ENCODE peak calls at places on chromosomes 2 and 18, in eight cellular contexts. C is stimulated activated CD8-positive, alpha-beta memory T cell treated with anti-CD3 and anti-CD28 coated beads, Interleukin-15, amount 100 ng/mL, for 24 hours; S is amniotic stem cell; G is stimulated activated CD4-positive, alpha-beta T cell treated with anti-CD3 and anti-CD28 coated beads, Interleukin-2, amount 100 ng/mL, for 48 hours; D is NCI-H2171 treated with DMSO at 0.1 percent for 48 hours; Q is RWPE1; O is GM12865; Z is erythroblast. L is an unnamed sample.
A peak's percentile ranks its signal among the peaks of the same experiment; 100 is the strongest.

GRCh38 chr18:13587937-13588336 is 138.4 kb downstream of the FAM210A start:
- DNase-seq in C (no peak), S (no peak), G (no peak), D (no peak), Q (no peak), O (peak; percentile 62), Z (no peak), L (no peak)

GRCh38 chr18:74784791-74785190 is 187.1 kb downstream of the ZNF407 start:
- DNase-seq in C (no peak), S (no peak), G (no peak), D (no peak), Q (no peak), O (no peak), Z (no peak), L (no peak)

GRCh38 chr18:21443776-21444464 is 156.6 kb downstream of the ESCO1 start:
- DNase-seq in C (no peak), S (no peak), G (no peak), D (no peak), Q (no peak), O (no peak), Z (no peak), L (no peak)

GRCh38 chr18:63869374-63869773 is 18.1 kb upstream of the SERPINB2 start:
- DNase-seq in C (no peak), S (no peak), G (no peak), D (no peak), Q (peak; percentile 57), O (no peak), Z (no peak), L (no peak)

GRCh38 chr2:10281891-10282290 is 20.8 kb upstream of the HPCAL1 start:
- DNase-seq in C (no peak), S (no peak), G (no peak), D (no peak), Q (no peak), O (no peak), Z (no peak), L (no peak)

GRCh38 chr2:215803150-215803549 is 210.2 kb downstream of the MREG start:
- DNase-seq in C (no peak), S (no peak), G (no peak), D (no peak), Q (no peak), O (no peak), Z (no peak), L (no peak)

GRCh38 chr18:26941608-26942007 is 76.1 kb upstream of the AQP4 start:
- DNase-seq in C (no peak), S (no peak), G (no peak), D (no peak), Q (no peak), O (no peak), Z (no peak), L (no peak)

GRCh38 chr2:85623991-85624390 is 8.0 kb downstream of the USP39 start:
- DNase-seq in C (no peak), S (no peak), G (no peak), D (no peak), Q (no peak), O (no peak), Z (no peak), L (no peak)

GRCh38 chr2:113324684-113325160 is 46.0 kb upstream of the PAX8 start:
- DNase-seq in C (peak; percentile 13), S (peak; percentile 40), G (peak; percentile 42), D (peak; percentile 92), Q (peak; percentile 92), O (no peak), Z (no peak), L (peak; percentile 15)

GRCh38 chr2:178934571-178934970 is 115.4 kb downstream of the CCDC141 start:
- DNase-seq in C (no peak), S (no peak), G (no peak), D (no peak), Q (no peak), O (no peak), Z (no peak), L (no peak)

GRCh38 chr2:14189929-14190328 is 442.6 kb upstream of the LRATD1 start:
- DNase-seq in C (no peak), S (no peak), G (no peak), D (no peak), Q (peak; percentile 57), O (no peak), Z (no peak), L (no peak)

GRCh38 chr2:118852605-118853128 is 5.2 kb upstream of the EN1 start:
- DNase-seq in C (no peak), S (no peak), G (no peak), D (no peak), Q (no peak), O (no peak), Z (no peak), L (no peak)

GRCh38 chr18:35588995-35589394 is 7.5 kb downstream of the GALNT1 start:
- DNase-seq in C (no peak), S (no peak), G (no peak), D (no peak), Q (no peak), O (peak; percentile 71), Z (peak; percentile 49), L (peak; percentile 46)

GRCh38 chr2:86510436-86510933 is 52.8 kb downstream of the CHMP3 start:
- DNase-seq in C (no peak), S (no peak), G (no peak), D (no peak), Q (no peak), O (no peak), Z (no peak), L (no peak)

GRCh38 chr2:224817676-224818075 is 101.5 kb upstream of the CCDC195 start:
- DNase-seq in C (no peak), S (no peak), G (no peak), D (no peak), Q (no peak), O (no peak), Z (no peak), L (no peak)

GRCh38 chr2:232485757-232486557 is 1.7 kb downstream of the ECEL1 start:
- DNase-seq in C (no peak), S (no peak), G (no peak), D (no peak), Q (no peak), O (no peak), Z (no peak), L (peak; percentile 72)

L was measured in H1.